ENCODE peak calls at places on chromosomes 7 and 10, in six cellular contexts. U is NT2/D1; G is tibial artery; F is CD8-positive, alpha-beta memory T cell; Y is IMR-90; R is CD8-positive, alpha-beta T cell. Q is an unnamed sample.

GRCh38 chr7:140697447-140698143 is 1.1 kb downstream of the NDUFB2 start:
- DNase-seq in R (no peak), U (no peak), Y (peak; percentile 64), G (no peak), F (no peak), Q (peak; percentile 53)

GRCh38 chr7:14690486-14690885 is 212.1 kb downstream of the DGKB start:
- DNase-seq in R (no peak), F (no peak), U (no peak), G (no peak), Y (no peak), Q (no peak)

GRCh38 chr10:74077416-74077815 is 73.2 kb downstream of the AP3M1 start:
- DNase-seq in Y (no peak), R (no peak), U (no peak), F (no peak), G (no peak), Q (peak; percentile 41)

GRCh38 chr7:130213820-130214219 is 6.2 kb downstream of the SSMEM1 start:
- DNase-seq in Y (no peak), U (no peak), R (no peak), G (no peak), F (no peak), Q (no peak)

GRCh38 chr10:71705582-71705981 is 14.0 kb downstream of the C10orf105 start:
- DNase-seq in U (no peak), G (no peak), Y (no peak), F (no peak), R (no peak), Q (no peak)

GRCh38 chr7:91520645-91521044 is 256.4 kb downstream of the FZD1 start:
- DNase-seq in R (no peak), G (no peak), Y (no peak), F (no peak), U (no peak), Q (no peak)

GRCh38 chr7:129295015-129295423 is 70.2 kb downstream of the AHCYL2 start:
- DNase-seq in Y (peak; percentile 58), U (no peak), G (peak; percentile 32), R (no peak), F (no peak), Q (peak; percentile 33)

GRCh38 chr10:101938316-101939272 is 95.0 kb upstream of the KCNIP2 start:
- DNase-seq in R (no peak), G (no peak), U (no peak), F (no peak), Y (peak; percentile 93), Q (peak; percentile 96)

GRCh38 chr7:112462236-112462635 is 12.0 kb downstream of the IFRD1 start:
- DNase-seq in F (no peak), Y (peak; percentile 63), U (no peak), R (no peak), G (peak; percentile 38), Q (peak; percentile 74)

GRCh38 chr7:13050703-13051102 is 363.3 kb downstream of the ARL4A start:
- DNase-seq in U (no peak), G (no peak), F (no peak), Y (peak; percentile 94), R (no peak), Q (peak; percentile 78)

GRCh38 chr10:130396044-130396443 is 259.9 kb downstream of the GLRX3 start:
- DNase-seq in R (no peak), F (no peak), Y (no peak), U (no peak), G (no peak), Q (no peak)

GRCh38 chr7:126426652-126427051 is 826.1 kb downstream of the GRM8 start:
- DNase-seq in R (no peak), G (no peak), Y (no peak), U (no peak), F (no peak), Q (no peak)

GRCh38 chr10:26805567-26806245 is 55.1 kb downstream of the ABI1 start:
- DNase-seq in F (no peak), G (no peak), R (no peak), U (no peak), Y (peak; percentile 77), Q (peak; percentile 57)

GRCh38 chr10:129375171-129375570 is 91.9 kb upstream of the MGMT start:
- DNase-seq in R (no peak), U (no peak), Y (no peak), F (no peak), G (no peak), Q (no peak)

GRCh38 chr10:96576277-96576980 is 10.4 kb downstream of the TM9SF3 start:
- DNase-seq in Y (no peak), G (no peak), R (no peak), F (no peak), U (no peak), Q (no peak)

GRCh38 chr10:96578633-96579032 is 8.2 kb downstream of the TM9SF3 start:
- DNase-seq in F (no peak), G (no peak), R (no peak), U (no peak), Y (no peak), Q (no peak)

GRCh38 chr10:96578022-96578421 is 8.8 kb downstream of the TM9SF3 start:
- DNase-seq in G (no peak), U (no peak), R (no peak), F (no peak), Y (no peak), Q (no peak)

GRCh38 chr10:96577037-96577436 is 9.8 kb downstream of the TM9SF3 start:
- DNase-seq in F (no peak), U (no peak), R (no peak), Y (no peak), G (no peak), Q (no peak)

GRCh38 chr10:96579133-96579532 is 7.7 kb downstream of the TM9SF3 start:
- DNase-seq in U (no peak), G (no peak), Y (no peak), F (no peak), R (no peak), Q (no peak)
- H3K4me1 ChIP-seq in U (no peaks in the 10 kb centered on the region), G (peaks cover 70% of the 10 kb centered on the region), Y (peaks cover 5% of the 10 kb centered on the region), F (peaks cover 60% of the 10 kb centered on the region), R (peaks cover 62% of the 10 kb centered on the region), Q (peaks cover 5% of the 10 kb centered on the region)

GRCh38 chr10:33235951-33236350 is 98.5 kb downstream of the NRP1 start:
- DNase-seq in F (no peak), R (no peak), U (no peak), G (no peak), Y (no peak), Q (no peak)

GRCh38 chr10:33233191-33233590 is 101.3 kb downstream of the NRP1 start:
- DNase-seq in Y (no peak), R (no peak), U (no peak), G (no peak), F (no peak), Q (no peak)

GRCh38 chr10:33233635-33234034 is 100.8 kb downstream of the NRP1 start:
- DNase-seq in Y (no peak), U (no peak), F (no peak), G (no peak), R (no peak), Q (peak; percentile 67)

GRCh38 chr10:33235271-33235884 is 99.1 kb downstream of the NRP1 start:
- DNase-seq in G (no peak), F (no peak), R (no peak), Y (no peak), U (no peak), Q (peak; percentile 32)

GRCh38 chr10:33234779-33235178 is 99.7 kb downstream of the NRP1 start:
- DNase-seq in G (no peak), F (no peak), R (no peak), U (no peak), Y (no peak), Q (peak; percentile 69)
- H3K4me1 ChIP-seq in G (peaks cover 20% of the 10 kb centered on the region), F (no peaks in the 10 kb centered on the region), R (no peaks in the 10 kb centered on the region), U (no peaks in the 10 kb centered on the region), Y (peaks cover 26% of the 10 kb centered on the region), Q (peaks cover 60% of the 10 kb centered on the region)

GRCh38 chr7:2802504-2803341 is 41.4 kb downstream of the GNA12 start:
- DNase-seq in U (no peak), R (peak; percentile 34), F (no peak), Y (peak; percentile 72), G (no peak), Q (peak; percentile 43)
- H3K4me1 ChIP-seq in U (peaks cover 9% of the 10 kb centered on the region), R (peaks cover 10% of the 10 kb centered on the region), F (peaks cover 18% of the 10 kb centered on the region), Y (peaks cover 23% of the 10 kb centered on the region), G (peaks cover 35% of the 10 kb centered on the region), Q (peaks cover 33% of the 10 kb centered on the region)

GRCh38 chr7:37357277-37357996 is 91.2 kb downstream of the ELMO1 start:
- DNase-seq in R (no peak), F (no peak), Y (no peak), G (no peak), U (no peak), Q (no peak)

GRCh38 chr7:37354661-37355131 is 94.0 kb downstream of the ELMO1 start:
- DNase-seq in G (peak; percentile 92), Y (no peak), F (no peak), U (no peak), R (no peak), Q (peak; percentile 8)

GRCh38 chr7:37352974-37353948 is 95.4 kb downstream of the ELMO1 start:
- DNase-seq in Y (no peak), F (peak; percentile 64), R (peak; percentile 75), U (no peak), G (no peak), Q (no peak)

GRCh38 chr7:37352251-37352650 is 96.4 kb downstream of the ELMO1 start:
- DNase-seq in F (no peak), Y (no peak), G (no peak), R (no peak), U (no peak), Q (no peak)

GRCh38 chr7:37353949-37354660 is 94.6 kb downstream of the ELMO1 start:
- DNase-seq in R (no peak), Y (no peak), F (no peak), U (no peak), G (no peak), Q (no peak)
- H3K4me1 ChIP-seq in R (peaks cover 28% of the 10 kb centered on the region), Y (no peaks in the 10 kb centered on the region), F (peaks cover 44% of the 10 kb centered on the region), U (no peaks in the 10 kb centered on the region), G (peaks cover 60% of the 10 kb centered on the region), Q (no peaks in the 10 kb centered on the region)

GRCh38 chr7:75968012-75968411 is 26.4 kb downstream of the TMEM120A start:
- DNase-seq in R (no peak), Y (no peak), G (no peak), F (no peak), U (no peak), Q (no peak)

GRCh38 chr7:75971309-75971960 is 23.0 kb downstream of the TMEM120A start:
- DNase-seq in F (no peak), Y (no peak), R (no peak), G (no peak), U (no peak), Q (no peak)

GRCh38 chr7:75969182-75969581 is 25.2 kb downstream of the TMEM120A start:
- DNase-seq in Y (no peak), G (peak; percentile 68), R (no peak), U (no peak), F (no peak), Q (no peak)

GRCh38 chr7:75968561-75969001 is 25.8 kb downstream of the TMEM120A start:
- DNase-seq in G (no peak), F (no peak), U (no peak), Y (no peak), R (no peak), Q (no peak)

GRCh38 chr7:75969704-75970498 is 24.5 kb downstream of the TMEM120A start:
- DNase-seq in G (no peak), R (no peak), Y (no peak), F (no peak), U (no peak), Q (no peak)
- H3K4me1 ChIP-seq in G (peaks cover 55% of the 10 kb centered on the region), R (no peaks in the 10 kb centered on the region), Y (peaks cover 11% of the 10 kb centered on the region), F (no peaks in the 10 kb centered on the region), U (peaks cover 5% of the 10 kb centered on the region), Q (peaks cover 9% of the 10 kb centered on the region)

Q was measured in astrocyte.